ENCODE peak calls at places on chromosomes 16 and 17, in seven cellular contexts. One of them, this sample, is unnamed.

GRCh38 chr17:35560703-35561102 is at the start of gene SLFN14:
- DNase-seq in NCI-H774: no peak
- DNase-seq in activated CD4-positive, CD25-positive, alpha-beta regulatory T cell: no peak
- DNase-seq in iPS-NIHi11: no peak
- DNase-seq in activated CD8-positive, alpha-beta memory T cell treated with anti-CD3 and anti-CD28 coated beads for 1 hour: no peak
- DNase-seq in posterior vena cava: no peak
- DNase-seq in NCI-H524: no peak
- DNase-seq in this sample: no peak

GRCh38 chr16:75535211-75535843 is 581 bp downstream of the CHST5 start:
- DNase-seq in posterior vena cava: no peak
- DNase-seq in NCI-H774: no peak
- DNase-seq in NCI-H524: no peak
- DNase-seq in activated CD8-positive, alpha-beta memory T cell treated with anti-CD3 and anti-CD28 coated beads for 1 hour: no peak
- DNase-seq in iPS-NIHi11: no peak
- DNase-seq in activated CD4-positive, CD25-positive, alpha-beta regulatory T cell: no peak
- DNase-seq in this sample: no peak

GRCh38 chr16:27374794-27375499 is 27.0 kb upstream of the IL21R start:
- DNase-seq in iPS-NIHi11: peak; percentile 93
- DNase-seq in NCI-H524: peak; percentile 92
- DNase-seq in NCI-H774: no peak
- DNase-seq in activated CD8-positive, alpha-beta memory T cell treated with anti-CD3 and anti-CD28 coated beads for 1 hour: no peak
- DNase-seq in posterior vena cava: peak; percentile 92
- DNase-seq in activated CD4-positive, CD25-positive, alpha-beta regulatory T cell: no peak
- DNase-seq in this sample: peak; percentile 31

GRCh38 chr17:76670708-76671122 is 27.2 kb upstream of the ST6GALNAC1 start:
- DNase-seq in posterior vena cava: no peak
- DNase-seq in NCI-H774: no peak
- DNase-seq in activated CD8-positive, alpha-beta memory T cell treated with anti-CD3 and anti-CD28 coated beads for 1 hour: no peak
- DNase-seq in NCI-H524: no peak
- DNase-seq in iPS-NIHi11: no peak
- DNase-seq in activated CD4-positive, CD25-positive, alpha-beta regulatory T cell: no peak
- DNase-seq in this sample: no peak

GRCh38 chr16:67842509-67843342 is 606 bp downstream of the THAP11 start:
- DNase-seq in activated CD8-positive, alpha-beta memory T cell treated with anti-CD3 and anti-CD28 coated beads for 1 hour: no peak
- DNase-seq in NCI-H524: peak; percentile 32
- DNase-seq in activated CD4-positive, CD25-positive, alpha-beta regulatory T cell: peak; percentile 37
- DNase-seq in iPS-NIHi11: peak; percentile 56
- DNase-seq in NCI-H774: no peak
- DNase-seq in posterior vena cava: peak; percentile 90
- DNase-seq in this sample: peak; percentile 35

GRCh38 chr16:66751135-66751991 is at the start of gene DYNC1LI2:
- DNase-seq in activated CD8-positive, alpha-beta memory T cell treated with anti-CD3 and anti-CD28 coated beads for 1 hour: peak; percentile 50
- DNase-seq in iPS-NIHi11: peak; percentile 98
- DNase-seq in NCI-H774: peak; percentile 29
- DNase-seq in NCI-H524: peak; percentile 70
- DNase-seq in posterior vena cava: peak; percentile 94
- DNase-seq in activated CD4-positive, CD25-positive, alpha-beta regulatory T cell: peak; percentile 69
- DNase-seq in this sample: peak; percentile 71

GRCh38 chr17:63881935-63882601 is at the start of gene GH2:
- DNase-seq in NCI-H524: no peak
- DNase-seq in activated CD8-positive, alpha-beta memory T cell treated with anti-CD3 and anti-CD28 coated beads for 1 hour: no peak
- DNase-seq in iPS-NIHi11: peak; percentile 88
- DNase-seq in NCI-H774: peak; percentile 26
- DNase-seq in posterior vena cava: peak; percentile 81
- DNase-seq in activated CD4-positive, CD25-positive, alpha-beta regulatory T cell: peak; percentile 36
- DNase-seq in this sample: peak; percentile 49

GRCh38 chr17:82031885-82032627 is 578 bp downstream of the RAC3 start:
- DNase-seq in NCI-H524: no peak
- DNase-seq in activated CD8-positive, alpha-beta memory T cell treated with anti-CD3 and anti-CD28 coated beads for 1 hour: no peak
- DNase-seq in activated CD4-positive, CD25-positive, alpha-beta regulatory T cell: no peak
- DNase-seq in NCI-H774: peak; percentile 82
- DNase-seq in posterior vena cava: no peak
- DNase-seq in iPS-NIHi11: peak; percentile 76
- DNase-seq in this sample: no peak

GRCh38 chr17:30824356-30825145 is at the start of gene CRLF3:
- DNase-seq in NCI-H774: peak; percentile 95
- DNase-seq in activated CD4-positive, CD25-positive, alpha-beta regulatory T cell: peak; percentile 74
- DNase-seq in NCI-H524: peak; percentile 94
- DNase-seq in iPS-NIHi11: peak; percentile 99
- DNase-seq in posterior vena cava: peak; percentile 97
- DNase-seq in activated CD8-positive, alpha-beta memory T cell treated with anti-CD3 and anti-CD28 coated beads for 1 hour: peak; percentile 62
- DNase-seq in this sample: peak; percentile 84

GRCh38 chr16:53413864-53414263 is 20.4 kb upstream of the RBL2 start:
- DNase-seq in iPS-NIHi11: no peak
- DNase-seq in NCI-H774: no peak
- DNase-seq in posterior vena cava: peak; percentile 74
- DNase-seq in NCI-H524: no peak
- DNase-seq in activated CD8-positive, alpha-beta memory T cell treated with anti-CD3 and anti-CD28 coated beads for 1 hour: no peak
- DNase-seq in activated CD4-positive, CD25-positive, alpha-beta regulatory T cell: no peak
- DNase-seq in this sample: no peak

GRCh38 chr17:3985800-3986199 is 21.6 kb upstream of the ATP2A3 start:
- DNase-seq in activated CD8-positive, alpha-beta memory T cell treated with anti-CD3 and anti-CD28 coated beads for 1 hour: no peak
- DNase-seq in iPS-NIHi11: no peak
- DNase-seq in activated CD4-positive, CD25-positive, alpha-beta regulatory T cell: no peak
- DNase-seq in NCI-H524: no peak
- DNase-seq in NCI-H774: no peak
- DNase-seq in posterior vena cava: peak; percentile 71
- DNase-seq in this sample: no peak

GRCh38 chr17:73184133-73184993 is 8.5 kb upstream of the COG1 start:
- DNase-seq in posterior vena cava: no peak
- DNase-seq in NCI-H774: no peak
- DNase-seq in NCI-H524: no peak
- DNase-seq in activated CD8-positive, alpha-beta memory T cell treated with anti-CD3 and anti-CD28 coated beads for 1 hour: no peak
- DNase-seq in activated CD4-positive, CD25-positive, alpha-beta regulatory T cell: no peak
- DNase-seq in iPS-NIHi11: no peak
- DNase-seq in this sample: no peak

GRCh38 chr17:57551321-57552079 is 193.6 kb downstream of the CCDC182 start:
- DNase-seq in iPS-NIHi11: no peak
- DNase-seq in activated CD4-positive, CD25-positive, alpha-beta regulatory T cell: no peak
- DNase-seq in NCI-H524: no peak
- DNase-seq in posterior vena cava: no peak
- DNase-seq in NCI-H774: no peak
- DNase-seq in activated CD8-positive, alpha-beta memory T cell treated with anti-CD3 and anti-CD28 coated beads for 1 hour: no peak
- DNase-seq in this sample: no peak

GRCh38 chr17:8799001-8799850 is at the start of gene MFSD6L:
- DNase-seq in activated CD4-positive, CD25-positive, alpha-beta regulatory T cell: no peak
- DNase-seq in NCI-H774: peak; percentile 55
- DNase-seq in activated CD8-positive, alpha-beta memory T cell treated with anti-CD3 and anti-CD28 coated beads for 1 hour: no peak
- DNase-seq in posterior vena cava: no peak
- DNase-seq in NCI-H524: no peak
- DNase-seq in iPS-NIHi11: peak; percentile 93
- DNase-seq in this sample: no peak

GRCh38 chr17:27294689-27295630 is 1.0 kb downstream of the WSB1 start:
- DNase-seq in iPS-NIHi11: peak; percentile 40
- DNase-seq in activated CD4-positive, CD25-positive, alpha-beta regulatory T cell: no peak
- DNase-seq in NCI-H524: peak; percentile 80
- DNase-seq in posterior vena cava: no peak
- DNase-seq in NCI-H774: peak; percentile 47
- DNase-seq in activated CD8-positive, alpha-beta memory T cell treated with anti-CD3 and anti-CD28 coated beads for 1 hour: no peak
- DNase-seq in this sample: no peak

GRCh38 chr17:73911726-73912359 is 267.6 kb upstream of the SDK2 start:
- DNase-seq in posterior vena cava: no peak
- DNase-seq in NCI-H774: no peak
- DNase-seq in activated CD4-positive, CD25-positive, alpha-beta regulatory T cell: no peak
- DNase-seq in iPS-NIHi11: no peak
- DNase-seq in NCI-H524: no peak
- DNase-seq in activated CD8-positive, alpha-beta memory T cell treated with anti-CD3 and anti-CD28 coated beads for 1 hour: no peak
- DNase-seq in this sample: no peak

GRCh38 chr16:83113811-83114210 is 487.0 kb downstream of the CDH13 start:
- DNase-seq in posterior vena cava: no peak
- DNase-seq in activated CD8-positive, alpha-beta memory T cell treated with anti-CD3 and anti-CD28 coated beads for 1 hour: no peak
- DNase-seq in NCI-H524: no peak
- DNase-seq in iPS-NIHi11: no peak
- DNase-seq in activated CD4-positive, CD25-positive, alpha-beta regulatory T cell: no peak
- DNase-seq in NCI-H774: no peak
- DNase-seq in this sample: no peak

GRCh38 chr16:56311208-56312027 is 113.9 kb downstream of the AMFR start:
- DNase-seq in NCI-H774: peak; percentile 96
- DNase-seq in NCI-H524: no peak
- DNase-seq in activated CD8-positive, alpha-beta memory T cell treated with anti-CD3 and anti-CD28 coated beads for 1 hour: no peak
- DNase-seq in activated CD4-positive, CD25-positive, alpha-beta regulatory T cell: no peak
- DNase-seq in iPS-NIHi11: peak; percentile 63
- DNase-seq in posterior vena cava: no peak
- DNase-seq in this sample: no peak

GRCh38 chr16:1357906-1358566 is 6.3 kb downstream of the GNPTG start:
- DNase-seq in activated CD4-positive, CD25-positive, alpha-beta regulatory T cell: no peak
- DNase-seq in activated CD8-positive, alpha-beta memory T cell treated with anti-CD3 and anti-CD28 coated beads for 1 hour: no peak
- DNase-seq in iPS-NIHi11: no peak
- DNase-seq in NCI-H524: no peak
- DNase-seq in posterior vena cava: no peak
- DNase-seq in NCI-H774: no peak
- DNase-seq in this sample: no peak

GRCh38 chr16:50152386-50152806 is 710 bp upstream of the TENT4B start:
- DNase-seq in posterior vena cava: peak; percentile 87
- DNase-seq in activated CD4-positive, CD25-positive, alpha-beta regulatory T cell: peak; percentile 27
- DNase-seq in activated CD8-positive, alpha-beta memory T cell treated with anti-CD3 and anti-CD28 coated beads for 1 hour: peak; percentile 32
- DNase-seq in iPS-NIHi11: no peak
- DNase-seq in NCI-H774: peak; percentile 13
- DNase-seq in NCI-H524: peak; percentile 63
- DNase-seq in this sample: peak; percentile 43

GRCh38 chr17:16447676-16448075 is 32.3 kb downstream of the TRPV2 start:
- DNase-seq in posterior vena cava: no peak
- DNase-seq in NCI-H774: no peak
- DNase-seq in iPS-NIHi11: no peak
- DNase-seq in activated CD4-positive, CD25-positive, alpha-beta regulatory T cell: no peak
- DNase-seq in NCI-H524: no peak
- DNase-seq in activated CD8-positive, alpha-beta memory T cell treated with anti-CD3 and anti-CD28 coated beads for 1 hour: no peak
- DNase-seq in this sample: no peak